ENCODE peak calls at places on chromosomes 3 and 15, in five cellular contexts. H, J, C, K and G are unnamed samples. For H3K9me3 and H3K36me3, the result is how much of the 10 kb centered on the place peaks cover.

GRCh38 chr3:10309736-10310135 is 11.2 kb downstream of the SEC13 start:
- DNase-seq in H (no peak), J (no peak), C (no peak), K (no peak), G (no peak)

GRCh38 chr3:10581251-10581650 is 75.9 kb upstream of the ATP2B2 start:
- DNase-seq in H (no peak), J (no peak), C (no peak), K (no peak), G (no peak)

GRCh38 chr15:76236350-76236749 is 74.9 kb downstream of the ETFA start:
- DNase-seq in H (no peak), J (no peak), C (no peak), K (no peak), G (no peak)

GRCh38 chr3:190346541-190346940 is 24.3 kb upstream of the CLDN1 start:
- DNase-seq in H (no peak), J (no peak), C (no peak), K (no peak), G (no peak)

GRCh38 chr3:63295806-63296205 is 17.7 kb downstream of the SYNPR start:
- DNase-seq in H (no peak), J (no peak), C (no peak), K (no peak), G (peak)

GRCh38 chr15:89749951-89750559 is 994 bp downstream of the MESP1 start:
- DNase-seq in H (no peak), J (no peak), C (no peak), K (no peak), G (peak)

GRCh38 chr15:77840962-77841361 is 208.2 kb upstream of the LINGO1 start:
- DNase-seq in H (no peak), J (no peak), C (peak), K (no peak), G (no peak)

GRCh38 chr3:146685050-146685814 is 80.1 kb upstream of the PLSCR5 start:
- DNase-seq in H (no peak), J (no peak), C (no peak), K (no peak), G (no peak)

GRCh38 chr15:75517233-75517632 is 61.9 kb downstream of the PTPN9 start:
- DNase-seq in H (no peak), J (no peak), C (no peak), K (no peak), G (no peak)

GRCh38 chr3:127710473-127710941 is 37.8 kb downstream of the ABTB1 start:
- DNase-seq in H (no peak), J (peak), C (peak), K (no peak), G (no peak)

GRCh38 chr3:38186781-38187180 is 21.4 kb downstream of the OXSR1 start:
- DNase-seq in H (no peak), J (no peak), C (no peak), K (no peak), G (no peak)

GRCh38 chr15:66647358-66647757 is 54.7 kb upstream of the SMAD6 start:
- DNase-seq in H (peak), J (no peak), C (no peak), K (peak), G (no peak)

GRCh38 chr3:57977755-57978715 is 30.2 kb upstream of the FLNB start:
- DNase-seq in H (no peak), J (no peak), C (peak), K (no peak), G (no peak)

GRCh38 chr15:66080791-66081475 is 172.6 kb downstream of the MEGF11 start:
- DNase-seq in H (peak), J (peak), C (peak), K (no peak), G (peak)

GRCh38 chr15:100728371-100729201 is 126.2 kb downstream of the ASB7 start:
- DNase-seq in H (no peak), J (no peak), C (no peak), K (no peak), G (peak)

GRCh38 chr3:177378168-177378567 is 180.9 kb upstream of the TBL1XR1 start:
- DNase-seq in H (no peak), J (no peak), C (no peak), K (no peak), G (no peak)
- H3K9me3 ChIP-seq in H (under half), J (under half), C (under half), K (under half), G (under half)

GRCh38 chr15:64572856-64573255 is 112.5 kb downstream of the ZNF609 start:
- DNase-seq in H (no peak), J (no peak), C (no peak), K (no peak), G (no peak)
- TF ChIP-seq POLR2A in H (no peak), J (no peak), C (no peak), K (no peak), G (no peak)

DNA sequence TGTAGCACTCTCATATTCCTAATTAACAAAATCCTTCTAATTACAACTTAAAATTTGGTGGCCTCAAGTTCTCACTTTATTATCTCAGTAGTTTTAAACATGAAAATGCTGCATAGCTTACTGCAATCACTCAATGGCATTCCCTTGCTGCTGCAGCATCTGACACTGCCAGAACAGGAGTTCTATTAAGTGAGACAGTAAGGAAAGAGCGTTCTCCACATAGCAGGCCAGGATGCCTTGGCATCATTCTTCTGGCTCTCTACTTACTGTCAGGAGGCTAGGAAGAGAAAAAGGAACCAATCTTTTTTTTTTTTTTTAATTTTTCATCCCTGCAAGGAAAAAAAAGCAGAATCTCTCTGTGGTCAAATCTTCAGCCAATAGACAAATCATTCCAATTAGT is 3.2 kb downstream of the CNBP start:
- DNase-seq in H (no peak), J (no peak), C (no peak), K (no peak), G (no peak)
- H3K36me3 ChIP-seq in H (under half), J (under half), C (under half), K (under half), G (under half)

GRCh38 chr15:45242289-45242688 is 9.7 kb upstream of the SLC28A2 start:
- DNase-seq in H (no peak), J (no peak), C (no peak), K (no peak), G (no peak)
- H3K9me3 ChIP-seq in H (under half), J (under half), C (under half), K (under half), G (under half)

GRCh38 chr3:196096382-196096953 is 14.6 kb upstream of the TFRC start:
- DNase-seq in H (no peak), J (peak), C (peak), K (peak), G (peak)
- TF ChIP-seq POLR2A in H (no peak), J (no peak), C (no peak), K (no peak), G (peak)

GRCh38 chr3:136193273-136194043 is 2.7 kb downstream of the MSL2 start:
- DNase-seq in H (no peak), J (no peak), C (no peak), K (no peak), G (peak)
- H3K36me3 ChIP-seq in H (under half), J (under half), C (under half), K (under half), G (under half)

DNA sequence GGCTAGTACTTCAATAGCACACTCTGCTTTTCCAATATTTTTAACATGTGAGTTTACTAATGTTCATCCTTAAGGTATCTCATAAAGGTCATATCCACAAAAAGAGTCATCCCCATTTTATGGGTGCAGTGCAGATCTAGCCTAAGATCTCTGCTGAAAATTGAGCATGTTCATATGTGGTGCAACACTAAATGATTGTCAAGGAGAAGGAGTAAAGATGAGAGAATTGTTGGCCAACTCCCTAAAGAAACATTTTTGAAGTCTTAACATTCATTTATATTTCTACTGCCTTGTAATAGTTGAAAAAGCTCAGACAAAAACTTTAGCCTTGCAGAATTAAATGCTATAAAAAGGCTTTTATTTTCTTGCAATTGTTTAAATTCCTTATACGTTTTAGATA is 1159.6 kb downstream of the TBL1XR1 start:
- DNase-seq in H (no peak), J (no peak), C (no peak), K (no peak), G (no peak)
- H3K9me3 ChIP-seq in H (under half), J (under half), C (under half), K (under half), G (under half)

DNA sequence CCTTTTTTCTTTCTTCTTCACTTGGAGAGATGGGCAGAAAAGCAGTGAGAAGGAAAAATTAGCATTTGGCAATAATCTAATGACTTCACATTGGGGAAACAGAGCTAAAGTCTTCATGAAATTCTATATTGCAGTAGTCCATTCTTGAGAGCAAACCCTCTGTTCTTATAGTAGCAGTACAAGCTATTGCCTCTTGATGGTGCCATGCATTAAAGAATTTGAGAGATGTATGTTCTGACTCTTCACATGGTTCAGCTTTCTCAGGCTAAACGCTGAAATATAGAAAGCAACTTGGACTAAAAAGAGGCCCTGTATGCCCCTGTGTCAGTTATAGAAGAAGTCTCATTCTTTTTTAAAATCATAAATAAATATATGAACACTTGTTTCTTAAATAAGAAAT is 36.0 kb downstream of the PHLDB2 start:
- DNase-seq in H (no peak), J (no peak), C (no peak), K (no peak), G (no peak)
- TF ChIP-seq POLR2A in H (no peak), J (no peak), C (no peak), K (no peak), G (no peak)

GRCh38 chr15:42691770-42692169 is 45.2 kb downstream of the CDAN1 start:
- DNase-seq in H (no peak), J (no peak), C (no peak), K (no peak), G (no peak)

GRCh38 chr15:42688301-42688700 is 48.6 kb downstream of the CDAN1 start:
- DNase-seq in H (no peak), J (no peak), C (no peak), K (no peak), G (no peak)

GRCh38 chr15:42691308-42691707 is 45.6 kb downstream of the CDAN1 start:
- DNase-seq in H (no peak), J (no peak), C (no peak), K (no peak), G (no peak)

GRCh38 chr15:42686281-42686680 is 50.6 kb downstream of the CDAN1 start:
- DNase-seq in H (no peak), J (no peak), C (no peak), K (no peak), G (no peak)

GRCh38 chr15:42687740-42688139 is 49.2 kb downstream of the CDAN1 start:
- DNase-seq in H (no peak), J (no peak), C (no peak), K (no peak), G (no peak)
- H3K36me3 ChIP-seq in H (under half), J (half or more), C (under half), K (under half), G (under half)